ENCODE peak calls at places on chromosomes 2 and 18, in six cellular contexts. M, I, W, F, T and B are unnamed samples.

GRCh38 chr2:118169359-118170005 is 81.2 kb downstream of the INSIG2 start:
- DNase-seq in F (no peak), T (peak; percentile 26), I (peak; percentile 89), W (no peak), M (no peak), B (peak; percentile 9)

GRCh38 chr2:43071629-43072550 is 154.5 kb downstream of the ZFP36L2 start:
- DNase-seq in W (peak; percentile 16), T (no peak), F (no peak), I (peak; percentile 61), M (peak; percentile 34), B (no peak)

GRCh38 chr2:98086491-98087446 is at the start of gene VWA3B:
- DNase-seq in F (peak; percentile 64), I (peak; percentile 93), W (peak; percentile 59), M (peak; percentile 73), T (peak; percentile 94), B (peak; percentile 72)

GRCh38 chr2:47598476-47598875 is 184.5 kb upstream of the MSH6 start:
- DNase-seq in W (no peak), M (no peak), F (no peak), T (no peak), I (no peak), B (no peak)

GRCh38 chr2:105134076-105134475 is 96.2 kb downstream of the MRPS9 start:
- DNase-seq in F (no peak), W (no peak), I (no peak), M (peak; percentile 21), T (no peak), B (no peak)

GRCh38 chr2:105344704-105345345 is 7.5 kb downstream of the C2orf49 start:
- DNase-seq in M (peak; percentile 74), F (no peak), T (peak; percentile 49), W (no peak), I (no peak), B (peak; percentile 51)

GRCh38 chr2:144256996-144257707 is 262.8 kb downstream of the ZEB2 start:
- DNase-seq in F (no peak), W (no peak), I (no peak), T (no peak), M (peak; percentile 48), B (no peak)

GRCh38 chr2:227889336-227889735 is 17.9 kb downstream of the DAW1 start:
- DNase-seq in M (no peak), F (no peak), W (no peak), I (no peak), T (no peak), B (peak; percentile 88)

GRCh38 chr2:126543081-126543480 is 112.9 kb upstream of the GYPC start:
- DNase-seq in T (peak; percentile 27), W (no peak), I (no peak), F (no peak), M (peak; percentile 12), B (no peak)

GRCh38 chr2:15009681-15010080 is 377.2 kb downstream of the LRATD1 start:
- DNase-seq in T (no peak), I (no peak), F (no peak), W (no peak), M (peak; percentile 13), B (no peak)

GRCh38 chr18:36529747-36530146 is 232.2 kb downstream of the FHOD3 start:
- DNase-seq in M (no peak), F (no peak), I (no peak), T (no peak), W (no peak), B (no peak)

GRCh38 chr2:153079315-153079714 is 360.9 kb downstream of the ARL6IP6 start:
- DNase-seq in T (no peak), F (no peak), M (no peak), W (no peak), I (no peak), B (no peak)

GRCh38 chr2:3649581-3649980 is 8.4 kb upstream of the ALLC start:
- DNase-seq in M (no peak), F (no peak), I (peak; percentile 68), T (no peak), W (no peak), B (no peak)

GRCh38 chr2:3651686-3652516 is 6.1 kb upstream of the ALLC start:
- DNase-seq in F (peak; percentile 64), M (peak; percentile 63), I (peak; percentile 92), W (peak; percentile 39), T (peak; percentile 88), B (peak; percentile 36)

GRCh38 chr2:3647831-3648651 is 10.0 kb upstream of the ALLC start:
- DNase-seq in T (no peak), I (peak; percentile 70), W (no peak), M (no peak), F (no peak), B (no peak)

GRCh38 chr2:3648652-3649177 is 9.3 kb upstream of the ALLC start:
- DNase-seq in W (no peak), M (no peak), T (no peak), I (peak; percentile 23), F (no peak), B (no peak)

GRCh38 chr2:3650140-3650944 is 7.7 kb upstream of the ALLC start:
- DNase-seq in T (no peak), I (peak; percentile 77), W (no peak), M (no peak), F (no peak), B (no peak)
- H3K4me3 ChIP-seq in T (no peak overlapping the region), I (no peak overlapping the region), W (no peak overlapping the region), M (peak overlapping the region; percentile 36), F (no peak overlapping the region), B (no peak overlapping the region)

DNA sequence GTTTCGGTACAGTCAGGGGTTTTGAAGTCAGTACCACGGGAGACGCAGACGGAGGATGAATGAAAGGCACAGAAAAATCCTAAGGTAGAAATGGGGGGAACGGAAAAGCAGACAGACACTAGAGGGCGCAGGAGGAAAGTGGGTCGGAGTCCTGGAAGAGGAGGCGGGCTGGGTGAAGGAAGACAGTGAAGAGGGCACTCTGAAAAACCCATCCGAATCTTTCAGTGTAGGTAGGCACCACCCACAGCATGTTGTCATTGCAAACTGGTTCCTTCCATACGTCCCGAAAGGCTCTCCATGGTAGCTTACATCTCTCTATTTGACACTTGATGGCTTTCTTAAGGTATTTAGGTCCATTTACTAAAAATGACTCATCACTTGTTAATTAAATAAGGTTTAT is 18.5 kb upstream of the ZNF236 start:
- DNase-seq in T (peak; percentile 90), W (peak; percentile 63), F (peak; percentile 49), I (no peak), M (peak; percentile 75), B (peak; percentile 73)
- H3K4me3 ChIP-seq in T (no peak overlapping the region), W (no peak overlapping the region), F (no peak overlapping the region), I (no peak overlapping the region), M (peak overlapping the region; percentile 46), B (no peak overlapping the region)

GRCh38 chr2:173752152-173752551 is 213.0 kb downstream of the SP3 start:
- DNase-seq in W (no peak), M (peak; percentile 39), I (no peak), F (no peak), T (no peak), B (peak; percentile 38)

GRCh38 chr2:173749315-173749714 is 215.9 kb downstream of the SP3 start:
- DNase-seq in I (no peak), T (no peak), M (peak; percentile 53), F (no peak), W (no peak), B (peak; percentile 27)

GRCh38 chr2:173751245-173751975 is 213.8 kb downstream of the SP3 start:
- DNase-seq in W (no peak), T (peak; percentile 64), I (no peak), F (no peak), M (no peak), B (no peak)

GRCh38 chr2:173750332-173750731 is 214.8 kb downstream of the SP3 start:
- DNase-seq in F (no peak), I (no peak), M (peak; percentile 33), W (peak; percentile 15), T (peak; percentile 82), B (peak; percentile 29)

GRCh38 chr2:173750831-173751230 is 214.3 kb downstream of the SP3 start:
- DNase-seq in T (no peak), F (no peak), I (no peak), M (no peak), W (no peak), B (no peak)
- H3K4me3 ChIP-seq in T (no peak overlapping the region), F (no peak overlapping the region), I (no peak overlapping the region), M (no peak overlapping the region), W (no peak overlapping the region), B (no peak overlapping the region)

DNA sequence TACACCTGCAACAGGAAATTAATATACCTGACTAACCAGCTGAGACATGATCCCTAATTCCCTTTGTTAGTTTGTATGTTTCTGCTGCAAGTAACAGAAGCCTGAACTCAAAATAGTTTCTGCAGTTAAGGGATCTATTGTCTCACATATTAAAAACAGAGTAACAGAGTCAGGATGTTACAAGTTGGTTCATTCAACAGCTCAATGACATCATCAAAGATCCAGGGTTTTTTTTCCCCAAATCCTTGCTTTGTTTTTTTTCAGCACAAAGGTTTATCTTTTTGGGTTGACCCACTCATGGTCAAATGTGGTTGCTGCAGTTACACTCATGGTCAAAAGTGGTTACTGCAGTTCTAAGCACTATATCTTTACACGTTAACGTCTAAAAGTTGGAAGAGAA is 35.0 kb upstream of the DNAH7 start:
- DNase-seq in F (no peak), W (no peak), T (no peak), M (no peak), I (no peak), B (no peak)
- H3K4me3 ChIP-seq in F (no peak overlapping the region), W (no peak overlapping the region), T (no peak overlapping the region), M (no peak overlapping the region), I (no peak overlapping the region), B (no peak overlapping the region)

DNA sequence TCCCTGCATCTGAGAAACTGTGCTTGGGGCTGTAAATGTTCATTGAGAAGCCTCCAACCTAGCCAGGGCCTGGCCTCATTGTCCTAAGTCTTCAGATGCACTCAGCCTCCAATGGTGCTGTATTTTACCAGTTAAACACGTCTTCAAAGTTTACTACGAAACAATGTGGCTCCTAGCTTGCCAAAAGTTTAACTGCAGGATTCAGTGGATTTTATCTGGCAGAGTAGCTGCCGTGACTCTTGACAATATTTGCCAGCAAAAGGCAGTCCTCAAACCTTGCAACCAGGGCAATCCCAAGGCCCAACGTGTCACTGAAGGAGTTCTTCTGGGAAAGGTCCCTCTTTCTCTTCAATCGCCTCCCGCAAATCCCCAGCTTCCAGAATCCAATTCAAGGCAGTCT is 1.1 kb downstream of the PID1 start:
- DNase-seq in I (no peak), F (no peak), M (peak; percentile 36), T (no peak), W (no peak), B (no peak)
- H3K4me3 ChIP-seq in I (no peak overlapping the region), F (peak overlapping the region; percentile 59), M (peak overlapping the region; percentile 97), T (peak overlapping the region; percentile 84), W (peak overlapping the region; percentile 69), B (peak overlapping the region; percentile 61)

DNA sequence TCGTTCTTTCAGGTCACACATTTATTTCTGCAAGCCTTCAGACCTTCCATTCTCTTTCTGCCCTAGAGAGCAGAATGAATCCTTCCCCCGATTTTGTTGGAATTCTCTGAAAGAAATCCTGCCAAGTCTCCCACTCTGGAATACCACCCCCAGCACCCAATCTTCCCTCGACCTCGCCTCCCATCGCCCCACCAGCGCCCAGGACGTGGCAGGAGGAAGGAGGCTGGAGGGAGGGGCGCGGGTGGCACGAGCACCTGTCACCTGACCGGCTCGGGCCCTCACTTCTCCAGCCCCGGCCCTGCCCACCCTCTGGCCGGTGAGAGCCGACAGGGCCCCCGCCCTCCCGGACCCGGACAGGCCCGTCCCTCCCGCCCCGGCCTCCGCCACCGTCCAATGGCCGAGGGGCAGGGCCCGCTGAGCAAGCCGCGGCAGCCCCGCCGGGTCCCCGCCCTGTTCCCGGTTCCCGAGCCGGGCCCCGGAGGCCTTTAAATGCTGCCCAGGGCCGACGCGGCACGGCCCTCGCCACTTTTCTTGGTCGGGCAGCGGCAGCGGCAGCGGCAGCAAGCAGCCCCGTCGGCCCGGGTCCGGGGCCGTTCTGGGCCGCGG is at the start of gene LGALSL:
- DNase-seq in M (peak; percentile 63), I (peak; percentile 91), W (peak; percentile 72), T (peak; percentile 88), F (peak; percentile 84), B (peak; percentile 78)
- H3K4me3 ChIP-seq in M (peak within 1 kb of the TSS; percentile 73), I (peak within 1 kb of the TSS; percentile 66), W (peak within 1 kb of the TSS; percentile 83), T (peak within 1 kb of the TSS; percentile 84), F (peak within 1 kb of the TSS; percentile 84), B (peak within 1 kb of the TSS; percentile 65)